ENCODE peak calls at places on chromosomes 5 and 9, in six cellular contexts. F, V, D, A, L and W are unnamed samples.

GRCh38 chr9:6931913-6932312 is 174.1 kb downstream of the KDM4C start:
- DNase-seq in F (no peak), V (peak), D (peak), A (no peak), L (peak), W (no peak)

GRCh38 chr5:163503106-163504090 is 2.0 kb upstream of the MAT2B start:
- DNase-seq in F (peak), V (peak), D (peak), A (no peak), L (peak), W (no peak)

GRCh38 chr9:70563437-70564204 is 149.2 kb upstream of the KLF9 start:
- DNase-seq in F (peak), V (peak), D (no peak), A (no peak), L (no peak), W (no peak)

GRCh38 chr5:2381070-2381469 is 370.4 kb downstream of the IRX2 start:
- DNase-seq in F (no peak), V (no peak), D (no peak), A (no peak), L (no peak), W (no peak)

GRCh38 chr9:111393971-111394370 is 63.9 kb upstream of the OR2K2 start:
- DNase-seq in F (no peak), V (peak), D (no peak), A (no peak), L (no peak), W (no peak)

GRCh38 chr5:41869150-41869738 is 981 bp downstream of the OXCT1 start:
- DNase-seq in F (no peak), V (peak), D (peak), A (peak), L (peak), W (no peak)

GRCh38 chr9:35306281-35306680 is 144.5 kb downstream of the UNC13B start:
- DNase-seq in F (no peak), V (peak), D (no peak), A (no peak), L (no peak), W (no peak)

GRCh38 chr5:91296691-91297143 is 86.4 kb downstream of the ARRDC3 start:
- DNase-seq in F (no peak), V (peak), D (no peak), A (no peak), L (peak), W (no peak)

GRCh38 chr5:10301842-10302610 is 5.7 kb downstream of the CMBL start:
- DNase-seq in F (no peak), V (peak), D (peak), A (no peak), L (peak), W (no peak)

GRCh38 chr9:116639251-116639741 is 47.8 kb upstream of the TRIM32 start:
- DNase-seq in F (no peak), V (peak), D (no peak), A (no peak), L (no peak), W (no peak)

GRCh38 chr5:149389552-149390495 is 10.7 kb upstream of the IL17B start:
- DNase-seq in F (no peak), V (no peak), D (no peak), A (no peak), L (no peak), W (no peak)

GRCh38 chr9:83511051-83511450 is 27.1 kb downstream of the FRMD3 start:
- DNase-seq in F (no peak), V (peak), D (peak), A (no peak), L (no peak), W (no peak)

GRCh38 chr9:14302405-14302804 is 11.5 kb downstream of the NFIB start:
- DNase-seq in F (no peak), V (no peak), D (no peak), A (no peak), L (no peak), W (no peak)

GRCh38 chr9:18759836-18760235 is 273.2 kb downstream of the SAXO1 start:
- DNase-seq in F (no peak), V (no peak), D (no peak), A (no peak), L (no peak), W (no peak)

GRCh38 chr5:153237671-153238332 is 252.7 kb upstream of the GRIA1 start:
- DNase-seq in F (no peak), V (no peak), D (no peak), A (no peak), L (no peak), W (no peak)

GRCh38 chr5:160496784-160497183 is 75.1 kb downstream of the PTTG1 start:
- DNase-seq in F (no peak), V (no peak), D (peak), A (no peak), L (no peak), W (no peak)

GRCh38 chr9:35605336-35606137 is 475 bp downstream of the TESK1 start:
- DNase-seq in F (peak), V (no peak), D (no peak), A (peak), L (peak), W (peak)

GRCh38 chr5:39157679-39158078 is 61.7 kb downstream of the FYB1 start:
- DNase-seq in F (no peak), V (no peak), D (no peak), A (no peak), L (no peak), W (no peak)

GRCh38 chr5:9197881-9198260 is 348.0 kb downstream of the SEMA5A start:
- DNase-seq in F (no peak), V (peak), D (peak), A (no peak), L (no peak), W (no peak)

GRCh38 chr9:105441761-105442160 is 6.1 kb upstream of the FSD1L start:
- DNase-seq in F (no peak), V (no peak), D (no peak), A (no peak), L (peak), W (no peak)

GRCh38 chr5:54761213-54761701 is 224.1 kb downstream of the ESM1 start:
- DNase-seq in F (no peak), V (peak), D (no peak), A (no peak), L (peak), W (no peak)

GRCh38 chr5:53069626-53070025 is 39.9 kb downstream of the MOCS2 start:
- DNase-seq in F (no peak), V (peak), D (peak), A (no peak), L (no peak), W (no peak)

GRCh38 chr9:31304576-31304975 is 1079.9 kb upstream of the ACO1 start:
- DNase-seq in F (no peak), V (peak), D (peak), A (no peak), L (no peak), W (no peak)
- H3K27ac ChIP-seq in F (no peak), V (peak), D (no peak), A (no peak), L (no peak), W (no peak)

DNA sequence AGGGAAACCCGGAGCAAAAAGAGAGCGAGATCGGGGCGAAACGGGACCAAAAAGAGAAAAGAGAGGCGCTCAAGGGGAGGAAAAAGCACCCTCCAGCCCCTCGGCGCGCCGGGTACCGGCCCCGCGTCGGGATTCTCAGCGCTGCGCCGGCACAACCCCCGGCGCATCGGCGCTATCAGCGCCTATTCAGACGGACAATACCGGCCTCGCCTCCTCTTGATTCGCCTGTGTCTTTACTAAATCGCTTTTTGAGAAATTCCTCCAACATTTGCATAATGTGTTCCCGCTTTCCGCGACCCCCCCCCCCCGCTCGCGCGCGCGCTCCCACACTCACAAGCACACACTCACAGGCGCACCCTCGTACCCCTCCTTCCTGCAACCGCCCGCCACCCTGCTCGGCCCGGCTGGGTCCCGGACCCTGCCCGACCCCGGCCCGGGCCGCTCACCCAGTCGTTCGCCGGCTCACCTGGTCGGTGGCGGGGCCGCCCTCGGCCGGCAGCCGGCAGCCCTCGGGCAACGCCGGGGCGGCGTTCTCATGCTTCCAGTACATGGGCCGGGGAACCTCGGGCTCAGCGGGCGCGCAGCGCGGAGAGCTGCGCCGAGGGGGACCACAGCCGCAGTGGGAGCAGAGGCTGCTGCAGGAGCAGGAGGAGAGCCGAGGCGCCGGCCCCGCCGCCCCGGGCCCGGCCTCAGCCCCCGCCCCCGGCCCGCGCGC is 409 bp downstream of the LHX6 start:
- DNase-seq in F (no peak), V (no peak), D (no peak), A (no peak), L (no peak), W (no peak)
- H3K4me3 ChIP-seq in F (no peak), V (peak), D (peak), A (no peak), L (peak), W (no peak)

GRCh38 chr9:82273121-82273520 is 284.5 kb downstream of the SPATA31D1 start:
- DNase-seq in F (no peak), V (peak), D (peak), A (no peak), L (no peak), W (no peak)

GRCh38 chr9:82275531-82275930 is 287.0 kb downstream of the SPATA31D1 start:
- DNase-seq in F (no peak), V (no peak), D (no peak), A (no peak), L (no peak), W (no peak)

DNA sequence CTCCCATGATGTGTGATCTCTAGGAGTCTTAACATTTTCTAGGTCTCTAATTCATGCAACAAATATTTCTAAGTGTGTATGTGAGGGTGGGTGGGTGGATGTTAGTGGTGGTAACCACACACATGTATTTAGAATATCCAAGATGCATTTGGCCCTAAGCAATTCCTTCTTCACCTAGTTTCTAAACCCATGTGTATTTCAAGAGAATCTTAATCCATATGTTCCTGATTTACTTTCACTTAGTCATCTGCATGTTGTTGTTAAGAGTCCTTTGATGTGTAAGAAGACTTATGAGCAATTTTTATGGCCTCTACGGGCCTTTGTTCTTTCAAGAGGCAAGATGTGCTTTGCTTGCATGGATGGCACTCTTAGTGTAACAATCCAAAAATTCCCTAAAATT is 282.5 kb downstream of the SPATA31D1 start:
- DNase-seq in F (no peak), V (peak), D (peak), A (no peak), L (no peak), W (no peak)
- H3K27ac ChIP-seq in F (no peak), V (peak), D (no peak), A (no peak), L (no peak), W (no peak)

GRCh38 chr9:131969469-131969989 is 110.1 kb downstream of the MED27 start:
- DNase-seq in F (no peak), V (no peak), D (no peak), A (no peak), L (no peak), W (no peak)
- H3K4me3 ChIP-seq in F (no peak), V (no peak), D (no peak), A (no peak), L (no peak), W (no peak)

GRCh38 chr9:99319048-99319447 is 97.0 kb downstream of the SEC61B start:
- DNase-seq in F (no peak), V (no peak), D (no peak), A (no peak), L (peak), W (no peak)

GRCh38 chr9:99326112-99326916 is 104.2 kb downstream of the SEC61B start:
- DNase-seq in F (no peak), V (peak), D (peak), A (no peak), L (no peak), W (no peak)

GRCh38 chr9:99327667-99328066 is 105.6 kb downstream of the SEC61B start:
- DNase-seq in F (no peak), V (no peak), D (no peak), A (no peak), L (no peak), W (no peak)

GRCh38 chr9:99326917-99327189 is 104.8 kb downstream of the SEC61B start:
- DNase-seq in F (no peak), V (no peak), D (no peak), A (no peak), L (no peak), W (no peak)

GRCh38 chr9:99322299-99322698 is 100.2 kb downstream of the SEC61B start:
- DNase-seq in F (no peak), V (no peak), D (no peak), A (no peak), L (no peak), W (no peak)
- H3K27ac ChIP-seq in F (no peak), V (no peak), D (no peak), A (no peak), L (no peak), W (no peak)

GRCh38 chr5:67222243-67223033 is 25.8 kb upstream of the CD180 start:
- DNase-seq in F (no peak), V (no peak), D (no peak), A (no peak), L (no peak), W (no peak)
- H3K4me3 ChIP-seq in F (no peak), V (no peak), D (no peak), A (no peak), L (no peak), W (no peak)

GRCh38 chr5:33037101-33037500 is 326.0 kb downstream of the NPR3 start:
- DNase-seq in F (no peak), V (peak), D (no peak), A (no peak), L (no peak), W (no peak)
- H3K27ac ChIP-seq in F (no peak), V (no peak), D (no peak), A (no peak), L (no peak), W (no peak)

DNA sequence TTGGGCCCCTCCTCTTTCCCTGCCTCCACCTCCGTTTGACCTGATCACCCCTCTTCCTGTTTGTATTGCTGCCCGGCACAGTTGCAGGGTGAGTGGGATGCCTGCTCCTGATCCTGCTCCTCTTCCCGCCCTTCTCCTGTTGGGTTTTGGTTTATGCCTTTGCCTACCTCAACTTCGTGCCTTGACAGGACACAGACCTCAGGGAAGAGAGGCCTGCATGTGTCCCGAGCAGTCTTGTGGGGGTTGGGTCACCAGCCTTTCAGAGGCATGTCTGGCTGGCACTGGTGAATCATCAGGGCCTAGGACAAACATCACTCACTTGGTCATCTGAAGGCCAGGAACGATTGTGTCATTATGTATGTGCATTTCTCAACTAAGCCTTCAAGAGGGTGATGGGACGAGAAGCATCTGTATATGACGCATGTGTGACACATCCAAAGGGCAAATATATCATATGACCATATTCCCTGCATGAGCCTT is 56.9 kb downstream of the NPR3 start:
- DNase-seq in F (no peak), V (peak), D (peak), A (no peak), L (peak), W (no peak)
- H3K4me3 ChIP-seq in F (no peak), V (no peak), D (no peak), A (no peak), L (no peak), W (no peak)